ENCODE peak calls at places on chromosomes 7 and 10, in five cellular contexts. V, N, B, J and I are unnamed samples.

GRCh38 chr7:134618756-134619530 is 27.7 kb upstream of the BPGM start:
- DNase-seq in N (no peak), B (no peak), V (no peak), J (peak), I (no peak)

GRCh38 chr10:71771821-71772617 is 1.3 kb downstream of the VSIR start:
- DNase-seq in J (peak), N (no peak), V (no peak), B (no peak), I (no peak)

GRCh38 chr10:31030216-31030615 is 1.4 kb downstream of the ZNF438 start:
- DNase-seq in V (no peak), B (no peak), J (no peak), N (no peak), I (no peak)

GRCh38 chr7:45574521-45575500 is 643 bp downstream of the ADCY1 start:
- DNase-seq in N (peak), J (peak), B (peak), V (peak), I (peak)

GRCh38 chr7:27201231-27202017 is 1.5 kb upstream of the HOXA13 start:
- DNase-seq in N (no peak), B (no peak), J (no peak), V (no peak), I (no peak)

GRCh38 chr10:63636812-63637211 is 115.6 kb downstream of the REEP3 start:
- DNase-seq in N (no peak), B (no peak), V (no peak), J (no peak), I (no peak)

GRCh38 chr10:91197044-91197651 is 23.3 kb upstream of the PCGF5 start:
- DNase-seq in B (no peak), N (no peak), J (no peak), V (no peak), I (no peak)

GRCh38 chr7:106369816-106370215 is 85.0 kb upstream of the NAMPT start:
- DNase-seq in B (no peak), V (no peak), J (peak), N (no peak), I (no peak)

GRCh38 chr10:124053971-124054370 is 39.4 kb downstream of the CHST15 start:
- DNase-seq in B (no peak), J (peak), V (no peak), N (no peak), I (no peak)

GRCh38 chr7:132836746-132837145 is 245.1 kb downstream of the CHCHD3 start:
- DNase-seq in N (no peak), J (no peak), B (no peak), V (no peak), I (no peak)

GRCh38 chr10:79468015-79468560 is 22.7 kb upstream of the ZCCHC24 start:
- DNase-seq in V (no peak), B (no peak), N (no peak), J (no peak), I (no peak)

GRCh38 chr10:129471447-129471846 is 4.4 kb downstream of the MGMT start:
- DNase-seq in B (no peak), V (no peak), J (no peak), N (no peak), I (no peak)

GRCh38 chr7:150939052-150939810 is 38.9 kb downstream of the KCNH2 start:
- DNase-seq in J (no peak), N (no peak), V (no peak), B (no peak), I (no peak)

GRCh38 chr10:114403545-114404161 is 649 bp downstream of the AFAP1L2 start:
- DNase-seq in J (no peak), N (peak), V (peak), B (no peak), I (no peak)

GRCh38 chr7:94133460-94133859 is 129.3 kb upstream of the BET1 start:
- DNase-seq in J (no peak), N (no peak), V (no peak), B (no peak), I (no peak)

GRCh38 chr7:23222439-23223045 is 24.0 kb upstream of the GPNMB start:
- DNase-seq in V (no peak), J (no peak), B (no peak), N (no peak), I (no peak)

GRCh38 chr7:149765399-149766121 is 7.8 kb downstream of the ZNF467 start:
- DNase-seq in V (no peak), N (no peak), B (no peak), J (no peak), I (no peak)

GRCh38 chr10:18607503-18607902 is 43.9 kb downstream of the NSUN6 start:
- DNase-seq in N (no peak), J (peak), B (peak), V (peak), I (no peak)

GRCh38 chr10:6721480-6721879 is 141.4 kb upstream of the PRKCQ start:
- DNase-seq in J (peak), B (no peak), N (no peak), V (no peak), I (no peak)

GRCh38 chr7:64574481-64575159 is 11.7 kb upstream of the ZNF680 start:
- DNase-seq in N (no peak), B (no peak), V (no peak), J (peak), I (peak)

GRCh38 chr10:103157246-103157645 is 35.8 kb downstream of the NT5C2 start:
- DNase-seq in B (no peak), N (no peak), J (no peak), V (no peak), I (no peak)

GRCh38 chr10:74824184-74825032 is 2.0 kb upstream of the KAT6B start:
- DNase-seq in J (peak), B (no peak), N (no peak), V (no peak), I (no peak)

GRCh38 chr7:46811529-46811928 is 770.4 kb downstream of the TNS3 start:
- DNase-seq in V (no peak), B (no peak), J (peak), N (no peak), I (no peak)

GRCh38 chr10:86644412-86645110 is 9.8 kb upstream of the OPN4 start:
- DNase-seq in B (no peak), V (peak), N (no peak), J (peak), I (no peak)

GRCh38 chr10:84008878-84009277 is 130.4 kb upstream of the GHITM start:
- DNase-seq in V (peak), J (peak), B (peak), N (no peak), I (no peak)

GRCh38 chr10:118965096-118965495 is 64.4 kb upstream of the NANOS1 start:
- DNase-seq in B (no peak), J (no peak), N (no peak), V (no peak), I (no peak)

GRCh38 chr7:158161194-158161593 is 426.4 kb downstream of the PTPRN2 start:
- DNase-seq in V (no peak), N (no peak), J (no peak), B (no peak), I (no peak)

GRCh38 chr7:410395-410910 is 109.2 kb downstream of the PDGFA start:
- DNase-seq in V (no peak), N (no peak), J (no peak), B (no peak), I (no peak)

GRCh38 chr7:43873300-43873699 is 4.0 kb upstream of the MRPS24 start:
- DNase-seq in N (no peak), J (peak), B (no peak), V (no peak), I (no peak)

GRCh38 chr10:98404571-98405396 is 10.2 kb downstream of the PYROXD2 start:
- DNase-seq in B (no peak), N (no peak), J (peak), V (no peak), I (no peak)

GRCh38 chr7:30921951-30922401 is 10.3 kb downstream of the AQP1 start:
- DNase-seq in J (no peak), V (no peak), B (no peak), N (no peak), I (no peak)

GRCh38 chr7:125061776-125062397 is 132.3 kb upstream of the POT1 start:
- DNase-seq in J (peak), V (no peak), N (no peak), B (no peak), I (peak)

GRCh38 chr10:44885710-44886109 is 25.4 kb upstream of the TMEM72 start:
- DNase-seq in V (no peak), J (no peak), B (no peak), N (no peak), I (no peak)

GRCh38 chr10:70912556-70912955 is 24.2 kb upstream of the PCBD1 start:
- DNase-seq in B (no peak), J (no peak), N (no peak), V (no peak), I (no peak)

GRCh38 chr7:22948770-22949169 is 65.2 kb downstream of the HYCC1 start:
- DNase-seq in J (no peak), V (no peak), B (no peak), N (no peak), I (no peak)

GRCh38 chr7:78020131-78020873 is 221.7 kb downstream of the PHTF2 start:
- DNase-seq in B (peak), V (peak), J (peak), N (peak), I (peak)

GRCh38 chr7:4226166-4226857 is 455.8 kb upstream of the FOXK1 start:
- DNase-seq in B (peak), N (no peak), V (peak), J (no peak), I (no peak)

GRCh38 chr10:30422981-30423654 is 10.9 kb upstream of the MAP3K8 start:
- DNase-seq in V (no peak), J (peak), N (peak), B (no peak), I (no peak)

GRCh38 chr7:151396328-151396970 is 13.4 kb downstream of the WDR86 start:
- DNase-seq in J (no peak), B (no peak), V (no peak), N (no peak), I (no peak)